ENCODE peak calls at places on chromosomes 16 and 17, in seven cellular contexts. F, N, D, U, M, X and H are unnamed samples.

GRCh38 chr17:44556854-44557606 is at the start of gene FZD2:
- DNase-seq in F (peak; percentile 91), N (peak; percentile 92), D (peak; percentile 44), U (peak; percentile 94), M (no peak), X (peak; percentile 83), H (peak; percentile 83)

GRCh38 chr17:52157161-52157560 is 1.4 kb downstream of the CA10 start:
- DNase-seq in F (no peak), N (no peak), D (no peak), U (no peak), M (no peak), X (no peak), H (no peak)

GRCh38 chr16:57383276-57384247 is 11.3 kb downstream of the CX3CL1 start:
- DNase-seq in F (no peak), N (no peak), D (no peak), U (no peak), M (no peak), X (no peak), H (no peak)

GRCh38 chr16:31568577-31569359 is 41.1 kb downstream of the AHSP start:
- DNase-seq in F (no peak), N (peak; percentile 23), D (no peak), U (no peak), M (no peak), X (peak; percentile 16), H (peak; percentile 83)

GRCh38 chr16:50458694-50459271 is 89.4 kb upstream of the NKD1 start:
- DNase-seq in F (no peak), N (no peak), D (no peak), U (no peak), M (no peak), X (no peak), H (peak; percentile 34)

GRCh38 chr16:54193656-54194007 is 93.0 kb downstream of the IRX3 start:
- DNase-seq in F (peak; percentile 59), N (peak; percentile 87), D (no peak), U (peak; percentile 79), M (no peak), X (peak; percentile 83), H (peak; percentile 92)

GRCh38 chr16:53433509-53433908 is 762 bp upstream of the RBL2 start:
- DNase-seq in F (no peak), N (no peak), D (no peak), U (no peak), M (no peak), X (no peak), H (peak; percentile 69)

GRCh38 chr16:76583466-76583865 is 306.3 kb downstream of the CNTNAP4 start:
- DNase-seq in F (no peak), N (peak; percentile 33), D (no peak), U (no peak), M (no peak), X (peak; percentile 22), H (no peak)

GRCh38 chr16:73149329-73149728 is 101.4 kb upstream of the ZFHX3 start:
- DNase-seq in F (no peak), N (no peak), D (no peak), U (no peak), M (no peak), X (no peak), H (no peak)

GRCh38 chr16:89322381-89323119 is 105.0 kb downstream of the ZNF778 start:
- DNase-seq in F (no peak), N (peak; percentile 54), D (no peak), U (peak; percentile 69), M (no peak), X (no peak), H (peak; percentile 87)

GRCh38 chr17:59892251-59892848 is 393 bp downstream of the TUBD1 start:
- DNase-seq in F (no peak), N (no peak), D (no peak), U (no peak), M (no peak), X (no peak), H (no peak)

GRCh38 chr17:83084621-83085056 is 5.2 kb downstream of the METRNL start:
- DNase-seq in F (no peak), N (no peak), D (no peak), U (no peak), M (no peak), X (no peak), H (peak; percentile 93)

GRCh38 chr17:49971199-49971847 is 2.3 kb downstream of the DLX4 start:
- DNase-seq in F (no peak), N (no peak), D (no peak), U (no peak), M (no peak), X (no peak), H (no peak)

GRCh38 chr17:79947351-79948031 is 88.2 kb downstream of the TBC1D16 start:
- DNase-seq in F (no peak), N (peak; percentile 19), D (no peak), U (no peak), M (no peak), X (peak; percentile 12), H (peak; percentile 60)

DNA sequence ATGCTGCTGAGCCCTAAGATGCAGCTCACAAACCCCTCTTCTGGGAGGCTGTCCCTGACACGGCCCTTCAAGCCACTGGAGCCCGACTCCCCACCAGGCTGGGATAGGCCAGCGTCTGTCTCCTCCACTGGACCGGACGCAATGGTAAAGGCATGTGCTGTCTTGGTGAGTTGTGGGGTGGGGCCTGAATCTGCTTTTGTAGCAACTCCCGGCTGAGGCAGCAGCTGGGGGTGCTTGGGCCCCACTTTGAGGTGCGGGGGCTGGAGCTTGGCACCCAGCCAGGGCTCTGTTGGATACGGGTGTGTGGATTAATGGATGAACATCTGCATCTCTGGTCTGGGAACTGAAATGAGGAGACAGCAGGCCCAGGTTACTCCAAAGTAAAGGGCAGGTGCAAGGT is 3.5 kb upstream of the NLRC3 start:
- DNase-seq in F (no peak), N (no peak), D (no peak), U (no peak), M (no peak), X (no peak), H (no peak)
- H3K4me1 ChIP-seq in F (peaks cover 6% of the 10 kb centered on the region), N (no peaks in the 10 kb centered on the region), D (peaks cover 28% of the 10 kb centered on the region), U (no peaks in the 10 kb centered on the region), M (peaks cover 19% of the 10 kb centered on the region), X (no peaks in the 10 kb centered on the region), H (peaks cover 3% of the 10 kb centered on the region)

GRCh38 chr17:16926061-16926511 is 45.8 kb downstream of the TNFRSF13B start:
- DNase-seq in F (no peak), N (no peak), D (no peak), U (no peak), M (no peak), X (peak; percentile 9), H (peak; percentile 61)
- H3K27ac ChIP-seq in F (no peak overlapping the region), N (no peak overlapping the region), D (no peak overlapping the region), U (no peak overlapping the region), M (no peak overlapping the region), X (no peak overlapping the region), H (no peak overlapping the region)

DNA sequence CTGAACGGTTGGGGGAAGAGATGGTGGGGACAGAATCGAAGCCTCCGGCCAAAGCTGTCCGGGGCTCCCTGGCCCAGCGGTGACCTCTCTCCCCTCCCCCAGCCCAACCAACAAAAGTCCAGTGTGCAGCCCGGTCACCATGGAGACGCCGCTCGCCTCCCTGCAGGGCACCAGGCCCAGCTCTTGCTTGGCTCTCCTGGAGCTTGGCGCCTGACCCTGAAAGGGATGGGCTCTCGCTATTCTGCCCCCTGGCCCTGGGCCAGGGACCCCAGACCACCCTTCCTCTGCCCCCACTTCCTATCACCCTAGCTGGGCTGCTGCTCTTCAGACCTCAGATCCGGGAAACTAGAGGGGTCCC is 1.3 kb downstream of the METRN start:
- DNase-seq in F (no peak), N (no peak), D (no peak), U (no peak), M (no peak), X (no peak), H (no peak)
- H3K4me1 ChIP-seq in F (peaks cover 42% of the 10 kb centered on the region), N (no peaks in the 10 kb centered on the region), D (peaks cover 22% of the 10 kb centered on the region), U (no peaks in the 10 kb centered on the region), M (peaks cover 24% of the 10 kb centered on the region), X (peaks cover 55% of the 10 kb centered on the region), H (peaks cover 22% of the 10 kb centered on the region)

GRCh38 chr17:16976686-16977550 is 5.0 kb upstream of the TNFRSF13B start:
- DNase-seq in F (no peak), N (no peak), D (no peak), U (no peak), M (no peak), X (no peak), H (no peak)

GRCh38 chr17:16974569-16975265 is 2.8 kb upstream of the TNFRSF13B start:
- DNase-seq in F (no peak), N (no peak), D (no peak), U (no peak), M (no peak), X (no peak), H (no peak)

GRCh38 chr17:16975744-16976625 is 4.1 kb upstream of the TNFRSF13B start:
- DNase-seq in F (no peak), N (no peak), D (no peak), U (no peak), M (no peak), X (no peak), H (no peak)

GRCh38 chr17:16973760-16974540 is 2.0 kb upstream of the TNFRSF13B start:
- DNase-seq in F (no peak), N (no peak), D (no peak), U (no peak), M (no peak), X (no peak), H (no peak)

DNA sequence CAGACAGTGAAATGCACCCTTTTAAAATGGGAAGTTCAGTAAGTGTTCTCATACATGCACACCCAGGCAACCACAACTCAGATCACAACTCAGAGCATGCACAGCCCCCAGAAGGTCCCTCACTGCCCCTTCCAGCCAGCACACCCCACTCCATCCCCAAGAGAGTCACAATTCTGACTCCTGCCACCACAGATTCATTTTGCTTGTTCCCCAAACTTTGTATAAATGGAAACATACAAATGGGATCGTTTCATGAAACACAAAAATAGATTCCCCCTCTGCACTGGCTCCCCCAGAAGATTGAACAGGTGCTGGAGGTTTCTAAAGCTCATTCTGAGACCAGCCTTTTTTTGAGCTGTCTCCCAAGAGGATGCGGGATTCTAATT is 3.3 kb upstream of the TNFRSF13B start:
- DNase-seq in F (no peak), N (no peak), D (no peak), U (no peak), M (no peak), X (no peak), H (no peak)
- H3K27ac ChIP-seq in F (no peak overlapping the region), N (no peak overlapping the region), D (no peak overlapping the region), U (no peak overlapping the region), M (no peak overlapping the region), X (no peak overlapping the region), H (no peak overlapping the region)

DNA sequence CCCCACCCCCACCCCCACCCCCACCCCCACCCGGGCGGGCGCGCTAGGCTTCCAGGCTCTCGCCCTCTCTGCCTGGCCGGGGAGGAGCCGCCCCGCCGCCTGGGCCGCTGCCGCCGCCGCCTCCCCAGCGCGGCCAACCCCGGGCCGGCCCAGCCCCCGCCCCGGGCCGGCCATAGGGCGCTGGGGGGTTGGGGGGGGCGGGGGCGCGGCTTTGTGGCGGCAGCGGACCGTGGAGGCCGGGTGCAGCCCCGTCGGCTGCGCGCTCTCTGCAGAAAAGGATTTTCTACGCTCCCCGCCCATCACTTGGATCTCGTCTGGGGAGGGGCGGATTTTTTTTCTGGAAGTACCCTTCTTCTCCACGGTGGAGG is 230.9 kb downstream of the MRTFB start:
- DNase-seq in F (no peak), N (peak; percentile 72), D (no peak), U (peak; percentile 72), M (no peak), X (peak; percentile 66), H (peak; percentile 77)
- H3K4me1 ChIP-seq in F (peaks cover 22% of the 10 kb centered on the region), N (no peaks in the 10 kb centered on the region), D (peaks cover 22% of the 10 kb centered on the region), U (no peaks in the 10 kb centered on the region), M (peaks cover 13% of the 10 kb centered on the region), X (peaks cover 60% of the 10 kb centered on the region), H (no peaks in the 10 kb centered on the region)